ENCODE peak calls at places on chromosomes 4 and X, in eight cellular contexts. One of them, this sample, is unnamed.
A peak's percentile ranks its signal among the peaks of the same experiment; 100 is the strongest.

GRCh38 chr4:25817059-25817681 is 45.6 kb downstream of the SEL1L3 start:
- DNase-seq in IMR-90: peak; percentile 86
- DNase-seq in H9: no peak
- DNase-seq in adipocyte: peak; percentile 74
- DNase-seq in aorta: no peak
- DNase-seq in CD4-positive, alpha-beta memory T cell: no peak
- DNase-seq in heart right ventricle: no peak
- DNase-seq in colonic mucosa: no peak
- DNase-seq in this sample: no peak

GRCh38 chrX:7109838-7110793 is 37.4 kb upstream of the STS start:
- DNase-seq in adipocyte: no peak
- DNase-seq in heart right ventricle: no peak
- DNase-seq in IMR-90: no peak
- DNase-seq in H9: no peak
- DNase-seq in aorta: no peak
- DNase-seq in CD4-positive, alpha-beta memory T cell: no peak
- DNase-seq in colonic mucosa: no peak
- DNase-seq in this sample: no peak

GRCh38 chr4:139763668-139764067 is 98.0 kb downstream of the MGST2 start:
- DNase-seq in H9: no peak
- DNase-seq in colonic mucosa: no peak
- DNase-seq in CD4-positive, alpha-beta memory T cell: no peak
- DNase-seq in IMR-90: no peak
- DNase-seq in adipocyte: no peak
- DNase-seq in heart right ventricle: peak; percentile 43
- DNase-seq in aorta: no peak
- DNase-seq in this sample: no peak

GRCh38 chr4:6480532-6481088 is 8.2 kb upstream of the PPP2R2C start:
- DNase-seq in heart right ventricle: no peak
- DNase-seq in IMR-90: no peak
- DNase-seq in colonic mucosa: peak; percentile 4
- DNase-seq in aorta: no peak
- DNase-seq in adipocyte: no peak
- DNase-seq in CD4-positive, alpha-beta memory T cell: no peak
- DNase-seq in H9: peak; percentile 5
- DNase-seq in this sample: no peak

GRCh38 chrX:84729809-84730208 is 227.6 kb upstream of the HDX start:
- DNase-seq in heart right ventricle: no peak
- DNase-seq in IMR-90: peak; percentile 31
- DNase-seq in colonic mucosa: no peak
- DNase-seq in H9: peak; percentile 42
- DNase-seq in CD4-positive, alpha-beta memory T cell: peak; percentile 9
- DNase-seq in aorta: no peak
- DNase-seq in adipocyte: peak; percentile 58
- DNase-seq in this sample: no peak

GRCh38 chrX:124406294-124407013 is 60.1 kb downstream of the SH2D1A start:
- DNase-seq in adipocyte: peak; percentile 79
- DNase-seq in CD4-positive, alpha-beta memory T cell: peak; percentile 52
- DNase-seq in heart right ventricle: peak; percentile 37
- DNase-seq in colonic mucosa: peak; percentile 37
- DNase-seq in aorta: no peak
- DNase-seq in H9: no peak
- DNase-seq in IMR-90: peak; percentile 46
- DNase-seq in this sample: no peak

GRCh38 chrX:55342533-55343501 is 78.1 kb upstream of the PAGE3 start:
- DNase-seq in colonic mucosa: peak; percentile 53
- DNase-seq in heart right ventricle: peak; percentile 5
- DNase-seq in CD4-positive, alpha-beta memory T cell: peak; percentile 62
- DNase-seq in H9: peak; percentile 47
- DNase-seq in adipocyte: no peak
- DNase-seq in aorta: no peak
- DNase-seq in IMR-90: no peak
- DNase-seq in this sample: no peak

GRCh38 chr4:83855044-83855443 is 319.1 kb downstream of the GPAT3 start:
- DNase-seq in colonic mucosa: no peak
- DNase-seq in CD4-positive, alpha-beta memory T cell: no peak
- DNase-seq in heart right ventricle: no peak
- DNase-seq in H9: no peak
- DNase-seq in aorta: no peak
- DNase-seq in adipocyte: peak; percentile 85
- DNase-seq in IMR-90: peak; percentile 98
- DNase-seq in this sample: no peak

GRCh38 chrX:6614516-6614915 is 79.6 kb upstream of the VCX3A start:
- DNase-seq in adipocyte: no peak
- DNase-seq in colonic mucosa: no peak
- DNase-seq in aorta: no peak
- DNase-seq in H9: no peak
- DNase-seq in heart right ventricle: no peak
- DNase-seq in CD4-positive, alpha-beta memory T cell: no peak
- DNase-seq in IMR-90: no peak
- DNase-seq in this sample: no peak

GRCh38 chrX:19725545-19726102 is 161.8 kb downstream of the SH3KBP1 start:
- DNase-seq in IMR-90: peak; percentile 12
- DNase-seq in adipocyte: no peak
- DNase-seq in heart right ventricle: no peak
- DNase-seq in H9: no peak
- DNase-seq in aorta: no peak
- DNase-seq in CD4-positive, alpha-beta memory T cell: peak; percentile 21
- DNase-seq in colonic mucosa: no peak
- DNase-seq in this sample: no peak

GRCh38 chr4:156692016-156692415 is 279.6 kb downstream of the PDGFC start:
- DNase-seq in adipocyte: no peak
- DNase-seq in CD4-positive, alpha-beta memory T cell: no peak
- DNase-seq in aorta: no peak
- DNase-seq in heart right ventricle: no peak
- DNase-seq in H9: no peak
- DNase-seq in colonic mucosa: no peak
- DNase-seq in IMR-90: no peak
- DNase-seq in this sample: no peak

GRCh38 chr4:180234730-180235129 is 2008.5 kb upstream of the TENM3 start:
- DNase-seq in adipocyte: peak; percentile 2
- DNase-seq in heart right ventricle: no peak
- DNase-seq in aorta: no peak
- DNase-seq in IMR-90: no peak
- DNase-seq in H9: no peak
- DNase-seq in CD4-positive, alpha-beta memory T cell: no peak
- DNase-seq in colonic mucosa: no peak
- DNase-seq in this sample: no peak

GRCh38 chr4:176002007-176002623 is 63.5 kb upstream of the WDR17 start:
- DNase-seq in CD4-positive, alpha-beta memory T cell: no peak
- DNase-seq in adipocyte: peak; percentile 48
- DNase-seq in heart right ventricle: no peak
- DNase-seq in colonic mucosa: peak; percentile 18
- DNase-seq in H9: peak; percentile 78
- DNase-seq in aorta: peak; percentile 81
- DNase-seq in IMR-90: no peak
- DNase-seq in this sample: no peak

GRCh38 chrX:39372126-39372525 is 570.9 kb downstream of the MID1IP1 start:
- DNase-seq in CD4-positive, alpha-beta memory T cell: no peak
- DNase-seq in IMR-90: no peak
- DNase-seq in H9: no peak
- DNase-seq in colonic mucosa: no peak
- DNase-seq in adipocyte: no peak
- DNase-seq in heart right ventricle: no peak
- DNase-seq in aorta: no peak
- DNase-seq in this sample: no peak

GRCh38 chrX:69032601-69033000 is 132.7 kb downstream of the PJA1 start:
- DNase-seq in colonic mucosa: no peak
- DNase-seq in aorta: no peak
- DNase-seq in H9: no peak
- DNase-seq in CD4-positive, alpha-beta memory T cell: no peak
- DNase-seq in adipocyte: no peak
- DNase-seq in heart right ventricle: no peak
- DNase-seq in IMR-90: peak; percentile 15
- DNase-seq in this sample: no peak

GRCh38 chrX:13270360-13270759 is 49.5 kb downstream of the ATXN3L start:
- DNase-seq in heart right ventricle: no peak
- DNase-seq in CD4-positive, alpha-beta memory T cell: no peak
- DNase-seq in IMR-90: no peak
- DNase-seq in colonic mucosa: no peak
- DNase-seq in adipocyte: no peak
- DNase-seq in H9: no peak
- DNase-seq in aorta: no peak
- DNase-seq in this sample: no peak

GRCh38 chr4:168832746-168833575 is 177.1 kb downstream of the CBR4 start:
- DNase-seq in colonic mucosa: peak; percentile 41
- DNase-seq in aorta: peak; percentile 85
- DNase-seq in IMR-90: no peak
- DNase-seq in adipocyte: peak; percentile 62
- DNase-seq in heart right ventricle: peak; percentile 42
- DNase-seq in H9: peak; percentile 71
- DNase-seq in CD4-positive, alpha-beta memory T cell: no peak
- DNase-seq in this sample: no peak

GRCh38 chr4:82790060-82790660 is 8.4 kb downstream of the SCD5 start:
- DNase-seq in adipocyte: no peak
- DNase-seq in colonic mucosa: no peak
- DNase-seq in CD4-positive, alpha-beta memory T cell: no peak
- DNase-seq in H9: peak; percentile 13
- DNase-seq in heart right ventricle: no peak
- DNase-seq in IMR-90: no peak
- DNase-seq in aorta: no peak
- DNase-seq in this sample: no peak

GRCh38 chrX:1464282-1465131 is 11.8 kb upstream of the ASMTL start:
- DNase-seq in colonic mucosa: no peak
- DNase-seq in heart right ventricle: peak; percentile 3
- DNase-seq in IMR-90: no peak
- DNase-seq in adipocyte: no peak
- DNase-seq in CD4-positive, alpha-beta memory T cell: no peak
- DNase-seq in aorta: peak; percentile 61
- DNase-seq in H9: peak; percentile 18
- DNase-seq in this sample: no peak

GRCh38 chr4:11739992-11740391 is 311.3 kb upstream of the HS3ST1 start:
- DNase-seq in aorta: no peak
- DNase-seq in H9: no peak
- DNase-seq in CD4-positive, alpha-beta memory T cell: no peak
- DNase-seq in adipocyte: peak; percentile 30
- DNase-seq in heart right ventricle: no peak
- DNase-seq in IMR-90: peak; percentile 65
- DNase-seq in colonic mucosa: no peak
- DNase-seq in this sample: no peak

GRCh38 chrX:7346021-7346420 is 198.1 kb upstream of the PUDP start:
- DNase-seq in H9: no peak
- DNase-seq in colonic mucosa: no peak
- DNase-seq in CD4-positive, alpha-beta memory T cell: no peak
- DNase-seq in aorta: no peak
- DNase-seq in adipocyte: peak; percentile 48
- DNase-seq in heart right ventricle: no peak
- DNase-seq in IMR-90: peak; percentile 73
- DNase-seq in this sample: no peak

GRCh38 chrX:542179-542578 is 88.4 kb upstream of the SHOX start:
- DNase-seq in colonic mucosa: no peak
- DNase-seq in adipocyte: no peak
- DNase-seq in H9: no peak
- DNase-seq in IMR-90: no peak
- DNase-seq in CD4-positive, alpha-beta memory T cell: no peak
- DNase-seq in heart right ventricle: no peak
- DNase-seq in aorta: no peak
- DNase-seq in this sample: no peak

GRCh38 chrX:23465105-23465791 is 130.6 kb downstream of the PTCHD1 start:
- DNase-seq in aorta: no peak
- DNase-seq in IMR-90: no peak
- DNase-seq in adipocyte: no peak
- DNase-seq in colonic mucosa: no peak
- DNase-seq in H9: no peak
- DNase-seq in heart right ventricle: no peak
- DNase-seq in CD4-positive, alpha-beta memory T cell: no peak
- DNase-seq in this sample: no peak
- H3K9me3 ChIP-seq in aorta: no peaks in the 10 kb centered on the region
- H3K9me3 ChIP-seq in IMR-90: no peaks in the 10 kb centered on the region
- H3K9me3 ChIP-seq in adipocyte: peaks cover 56% of the 10 kb centered on the region
- H3K9me3 ChIP-seq in colonic mucosa: no peaks in the 10 kb centered on the region
- H3K9me3 ChIP-seq in H9: no peaks in the 10 kb centered on the region
- H3K9me3 ChIP-seq in heart right ventricle: no peaks in the 10 kb centered on the region
- H3K9me3 ChIP-seq in CD4-positive, alpha-beta memory T cell: no peaks in the 10 kb centered on the region
- H3K9me3 ChIP-seq in this sample: peaks cover 8% of the 10 kb centered on the region

GRCh38 chr4:384311-385010 is 46.8 kb downstream of the ZNF141 start:
- DNase-seq in CD4-positive, alpha-beta memory T cell: peak; percentile 4
- DNase-seq in adipocyte: no peak
- DNase-seq in aorta: no peak
- DNase-seq in IMR-90: no peak
- DNase-seq in H9: no peak
- DNase-seq in heart right ventricle: no peak
- DNase-seq in colonic mucosa: no peak
- DNase-seq in this sample: no peak
- H3K9me3 ChIP-seq in CD4-positive, alpha-beta memory T cell: peaks cover 3% of the 10 kb centered on the region
- H3K9me3 ChIP-seq in adipocyte: peaks cover 98% of the 10 kb centered on the region
- H3K9me3 ChIP-seq in aorta: peaks cover 15% of the 10 kb centered on the region
- H3K9me3 ChIP-seq in IMR-90: peaks cover 64% of the 10 kb centered on the region
- H3K9me3 ChIP-seq in H9: peaks cover 21% of the 10 kb centered on the region
- H3K9me3 ChIP-seq in heart right ventricle: peaks cover 87% of the 10 kb centered on the region
- H3K9me3 ChIP-seq in colonic mucosa: peaks cover 21% of the 10 kb centered on the region
- H3K9me3 ChIP-seq in this sample: peaks cover 26% of the 10 kb centered on the region

GRCh38 chr4:146621-147020 is 22.3 kb downstream of the ZNF718 start:
- DNase-seq in adipocyte: no peak
- DNase-seq in CD4-positive, alpha-beta memory T cell: no peak
- DNase-seq in colonic mucosa: no peak
- DNase-seq in heart right ventricle: no peak
- DNase-seq in H9: no peak
- DNase-seq in IMR-90: no peak
- DNase-seq in aorta: no peak
- DNase-seq in this sample: no peak

GRCh38 chr4:147233-147632 is 22.9 kb downstream of the ZNF718 start:
- DNase-seq in CD4-positive, alpha-beta memory T cell: no peak
- DNase-seq in colonic mucosa: no peak
- DNase-seq in adipocyte: no peak
- DNase-seq in heart right ventricle: no peak
- DNase-seq in IMR-90: no peak
- DNase-seq in aorta: no peak
- DNase-seq in H9: no peak
- DNase-seq in this sample: no peak
- H3K9me3 ChIP-seq in CD4-positive, alpha-beta memory T cell: no peaks in the 10 kb centered on the region
- H3K9me3 ChIP-seq in colonic mucosa: peaks cover 6% of the 10 kb centered on the region
- H3K9me3 ChIP-seq in adipocyte: peaks cover 93% of the 10 kb centered on the region
- H3K9me3 ChIP-seq in heart right ventricle: peaks cover 82% of the 10 kb centered on the region
- H3K9me3 ChIP-seq in IMR-90: peaks cover 41% of the 10 kb centered on the region
- H3K9me3 ChIP-seq in aorta: peaks cover 22% of the 10 kb centered on the region
- H3K9me3 ChIP-seq in H9: peaks cover 21% of the 10 kb centered on the region
- H3K9me3 ChIP-seq in this sample: peaks cover 34% of the 10 kb centered on the region

DNA sequence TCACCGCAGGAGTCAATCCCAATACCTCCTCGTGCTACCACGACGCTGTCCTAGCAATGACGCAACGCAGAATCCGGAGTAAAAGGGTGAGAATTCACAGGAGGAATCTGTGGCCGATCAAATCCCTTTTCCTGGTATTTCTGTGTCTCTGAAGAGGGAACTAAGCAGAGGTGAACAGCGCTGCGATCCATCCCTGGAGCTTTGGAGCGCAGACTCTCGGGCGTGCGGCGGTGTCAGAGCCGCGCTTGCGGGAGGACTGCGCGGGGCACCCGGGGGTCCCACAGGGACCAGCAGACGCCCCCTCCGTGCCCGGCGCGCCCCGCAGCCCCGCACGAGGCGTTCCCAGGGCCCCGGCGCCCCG is 17.2 kb upstream of the ZNF718 start:
- DNase-seq in adipocyte: no peak
- DNase-seq in colonic mucosa: no peak
- DNase-seq in IMR-90: no peak
- DNase-seq in H9: no peak
- DNase-seq in heart right ventricle: no peak
- DNase-seq in CD4-positive, alpha-beta memory T cell: no peak
- DNase-seq in aorta: no peak
- DNase-seq in this sample: no peak
- H3K9me3 ChIP-seq in adipocyte: peaks cover 83% of the 10 kb centered on the region
- H3K9me3 ChIP-seq in colonic mucosa: no peaks in the 10 kb centered on the region
- H3K9me3 ChIP-seq in IMR-90: peaks cover 51% of the 10 kb centered on the region
- H3K9me3 ChIP-seq in H9: peaks cover 24% of the 10 kb centered on the region
- H3K9me3 ChIP-seq in heart right ventricle: no peaks in the 10 kb centered on the region
- H3K9me3 ChIP-seq in CD4-positive, alpha-beta memory T cell: peaks cover 5% of the 10 kb centered on the region
- H3K9me3 ChIP-seq in aorta: peaks cover 18% of the 10 kb centered on the region
- H3K9me3 ChIP-seq in this sample: peaks cover 5% of the 10 kb centered on the region

This sample was measured in T-helper 17 cell.